ENCODE peak calls at places on chromosomes 12 and 14, in nine cellular contexts. One of them, this sample, is unnamed.

GRCh38 chr14:75123991-75124390 is 2.9 kb downstream of the NEK9 start:
- DNase-seq in PC-3: peak; percentile 82
- DNase-seq in fibroblast of lung: peak; percentile 92
- DNase-seq in WERI-Rb-1: no peak
- DNase-seq in dorsolateral prefrontal cortex: no peak
- DNase-seq in AG10803: peak; percentile 58
- DNase-seq in lung: peak; percentile 30
- DNase-seq in K562: peak; percentile 70
- DNase-seq in MM.1S: no peak
- DNase-seq in this sample: no peak

GRCh38 chr12:42296503-42297109 is 29.3 kb downstream of the ZCRB1 start:
- DNase-seq in PC-3: peak; percentile 49
- DNase-seq in fibroblast of lung: no peak
- DNase-seq in WERI-Rb-1: no peak
- DNase-seq in dorsolateral prefrontal cortex: no peak
- DNase-seq in AG10803: no peak
- DNase-seq in lung: no peak
- DNase-seq in K562: peak; percentile 62
- DNase-seq in MM.1S: peak; percentile 61
- DNase-seq in this sample: no peak

GRCh38 chr12:2609020-2609419 is 185.8 kb upstream of the FKBP4 start:
- DNase-seq in PC-3: no peak
- DNase-seq in fibroblast of lung: peak; percentile 20
- DNase-seq in WERI-Rb-1: no peak
- DNase-seq in dorsolateral prefrontal cortex: peak; percentile 65
- DNase-seq in AG10803: no peak
- DNase-seq in lung: no peak
- DNase-seq in K562: no peak
- DNase-seq in MM.1S: no peak
- DNase-seq in this sample: no peak

GRCh38 chr14:102323102-102323501 is 3.6 kb downstream of the ZNF839 start:
- DNase-seq in PC-3: peak; percentile 84
- DNase-seq in fibroblast of lung: peak; percentile 60
- DNase-seq in WERI-Rb-1: peak; percentile 59
- DNase-seq in dorsolateral prefrontal cortex: peak; percentile 79
- DNase-seq in AG10803: peak; percentile 88
- DNase-seq in lung: peak; percentile 63
- DNase-seq in K562: no peak
- DNase-seq in MM.1S: peak; percentile 32
- DNase-seq in this sample: peak; percentile 75

GRCh38 chr14:96648506-96649326 is 146.5 kb downstream of the PAPOLA start:
- DNase-seq in PC-3: no peak
- DNase-seq in fibroblast of lung: no peak
- DNase-seq in WERI-Rb-1: no peak
- DNase-seq in dorsolateral prefrontal cortex: no peak
- DNase-seq in AG10803: no peak
- DNase-seq in lung: peak; percentile 23
- DNase-seq in K562: no peak
- DNase-seq in MM.1S: no peak
- DNase-seq in this sample: no peak

GRCh38 chr12:89230376-89231101 is 121.8 kb downstream of the DUSP6 start:
- DNase-seq in PC-3: no peak
- DNase-seq in fibroblast of lung: no peak
- DNase-seq in WERI-Rb-1: no peak
- DNase-seq in dorsolateral prefrontal cortex: no peak
- DNase-seq in AG10803: peak; percentile 38
- DNase-seq in lung: no peak
- DNase-seq in K562: no peak
- DNase-seq in MM.1S: no peak
- DNase-seq in this sample: no peak

GRCh38 chr12:47739959-47740358 is 14.7 kb upstream of the ENDOU start:
- DNase-seq in PC-3: no peak
- DNase-seq in fibroblast of lung: no peak
- DNase-seq in WERI-Rb-1: no peak
- DNase-seq in dorsolateral prefrontal cortex: no peak
- DNase-seq in AG10803: no peak
- DNase-seq in lung: no peak
- DNase-seq in K562: peak; percentile 65
- DNase-seq in MM.1S: no peak
- DNase-seq in this sample: no peak

GRCh38 chr12:2477009-2477766 is 317.6 kb upstream of the FKBP4 start:
- DNase-seq in PC-3: no peak
- DNase-seq in fibroblast of lung: no peak
- DNase-seq in WERI-Rb-1: peak; percentile 53
- DNase-seq in dorsolateral prefrontal cortex: no peak
- DNase-seq in AG10803: no peak
- DNase-seq in lung: no peak
- DNase-seq in K562: no peak
- DNase-seq in MM.1S: no peak
- DNase-seq in this sample: no peak

GRCh38 chr14:74888164-74889158 is 6.7 kb downstream of the DLST start:
- DNase-seq in PC-3: no peak
- DNase-seq in fibroblast of lung: peak; percentile 48
- DNase-seq in WERI-Rb-1: peak; percentile 54
- DNase-seq in dorsolateral prefrontal cortex: no peak
- DNase-seq in AG10803: no peak
- DNase-seq in lung: no peak
- DNase-seq in K562: peak; percentile 81
- DNase-seq in MM.1S: no peak
- DNase-seq in this sample: no peak

GRCh38 chr12:52703878-52704277 is 554 bp upstream of the KRT77 start:
- DNase-seq in PC-3: no peak
- DNase-seq in fibroblast of lung: no peak
- DNase-seq in WERI-Rb-1: no peak
- DNase-seq in dorsolateral prefrontal cortex: no peak
- DNase-seq in AG10803: no peak
- DNase-seq in lung: no peak
- DNase-seq in K562: peak; percentile 54
- DNase-seq in MM.1S: no peak
- DNase-seq in this sample: no peak

GRCh38 chr12:15276088-15276698 is 46.1 kb upstream of the PTPRO start:
- DNase-seq in PC-3: peak; percentile 70
- DNase-seq in fibroblast of lung: peak; percentile 19
- DNase-seq in WERI-Rb-1: peak; percentile 28
- DNase-seq in dorsolateral prefrontal cortex: no peak
- DNase-seq in AG10803: peak; percentile 36
- DNase-seq in lung: no peak
- DNase-seq in K562: peak; percentile 40
- DNase-seq in MM.1S: no peak
- DNase-seq in this sample: no peak

GRCh38 chr12:88998421-88998820 is 353.9 kb downstream of the DUSP6 start:
- DNase-seq in PC-3: no peak
- DNase-seq in fibroblast of lung: no peak
- DNase-seq in WERI-Rb-1: no peak
- DNase-seq in dorsolateral prefrontal cortex: no peak
- DNase-seq in AG10803: peak; percentile 70
- DNase-seq in lung: no peak
- DNase-seq in K562: no peak
- DNase-seq in MM.1S: peak; percentile 60
- DNase-seq in this sample: no peak

GRCh38 chr12:103011974-103012763 is 54.7 kb downstream of the ASCL1 start:
- DNase-seq in PC-3: no peak
- DNase-seq in fibroblast of lung: no peak
- DNase-seq in WERI-Rb-1: no peak
- DNase-seq in dorsolateral prefrontal cortex: no peak
- DNase-seq in AG10803: no peak
- DNase-seq in lung: no peak
- DNase-seq in K562: no peak
- DNase-seq in MM.1S: no peak
- DNase-seq in this sample: no peak

GRCh38 chr12:123860369-123860768 is 98.3 kb downstream of the DNAH10 start:
- DNase-seq in PC-3: no peak
- DNase-seq in fibroblast of lung: no peak
- DNase-seq in WERI-Rb-1: no peak
- DNase-seq in dorsolateral prefrontal cortex: no peak
- DNase-seq in AG10803: no peak
- DNase-seq in lung: no peak
- DNase-seq in K562: no peak
- DNase-seq in MM.1S: no peak
- DNase-seq in this sample: no peak

GRCh38 chr12:43338848-43339526 is 213.0 kb downstream of the ADAMTS20 start:
- DNase-seq in PC-3: peak; percentile 70
- DNase-seq in fibroblast of lung: peak; percentile 77
- DNase-seq in WERI-Rb-1: peak; percentile 38
- DNase-seq in dorsolateral prefrontal cortex: no peak
- DNase-seq in AG10803: peak; percentile 54
- DNase-seq in lung: no peak
- DNase-seq in K562: peak; percentile 4
- DNase-seq in MM.1S: peak; percentile 76
- DNase-seq in this sample: no peak

GRCh38 chr14:98369344-98369743 is 902.7 kb downstream of the BCL11B start:
- DNase-seq in PC-3: no peak
- DNase-seq in fibroblast of lung: no peak
- DNase-seq in WERI-Rb-1: no peak
- DNase-seq in dorsolateral prefrontal cortex: no peak
- DNase-seq in AG10803: no peak
- DNase-seq in lung: no peak
- DNase-seq in K562: no peak
- DNase-seq in MM.1S: no peak
- DNase-seq in this sample: no peak

GRCh38 chr12:29589852-29590251 is 92.4 kb upstream of the OVCH1 start:
- DNase-seq in PC-3: no peak
- DNase-seq in fibroblast of lung: peak; percentile 43
- DNase-seq in WERI-Rb-1: no peak
- DNase-seq in dorsolateral prefrontal cortex: no peak
- DNase-seq in AG10803: no peak
- DNase-seq in lung: no peak
- DNase-seq in K562: no peak
- DNase-seq in MM.1S: no peak
- DNase-seq in this sample: no peak

GRCh38 chr14:89723930-89724915 is 230.3 kb downstream of the EFCAB11 start:
- DNase-seq in PC-3: no peak
- DNase-seq in fibroblast of lung: no peak
- DNase-seq in WERI-Rb-1: no peak
- DNase-seq in dorsolateral prefrontal cortex: no peak
- DNase-seq in AG10803: peak; percentile 9
- DNase-seq in lung: no peak
- DNase-seq in K562: no peak
- DNase-seq in MM.1S: no peak
- DNase-seq in this sample: no peak

GRCh38 chr12:69529021-69529420 is 56.2 kb upstream of the CCT2 start:
- DNase-seq in PC-3: no peak
- DNase-seq in fibroblast of lung: no peak
- DNase-seq in WERI-Rb-1: no peak
- DNase-seq in dorsolateral prefrontal cortex: no peak
- DNase-seq in AG10803: no peak
- DNase-seq in lung: no peak
- DNase-seq in K562: no peak
- DNase-seq in MM.1S: no peak
- DNase-seq in this sample: no peak

GRCh38 chr14:77804592-77804991 is 4.7 kb downstream of the ADCK1 start:
- DNase-seq in PC-3: peak; percentile 82
- DNase-seq in fibroblast of lung: no peak
- DNase-seq in WERI-Rb-1: peak; percentile 73
- DNase-seq in dorsolateral prefrontal cortex: no peak
- DNase-seq in AG10803: no peak
- DNase-seq in lung: no peak
- DNase-seq in K562: peak; percentile 51
- DNase-seq in MM.1S: peak; percentile 41
- DNase-seq in this sample: no peak

GRCh38 chr14:92922155-92922735 is 705 bp upstream of the CHGA start:
- DNase-seq in PC-3: no peak
- DNase-seq in fibroblast of lung: no peak
- DNase-seq in WERI-Rb-1: peak; percentile 36
- DNase-seq in dorsolateral prefrontal cortex: no peak
- DNase-seq in AG10803: no peak
- DNase-seq in lung: no peak
- DNase-seq in K562: no peak
- DNase-seq in MM.1S: no peak
- DNase-seq in this sample: no peak

GRCh38 chr12:56271031-56271430 is 4.3 kb downstream of the COQ10A start:
- DNase-seq in PC-3: peak; percentile 49
- DNase-seq in fibroblast of lung: peak; percentile 16
- DNase-seq in WERI-Rb-1: no peak
- DNase-seq in dorsolateral prefrontal cortex: no peak
- DNase-seq in AG10803: peak; percentile 31
- DNase-seq in lung: no peak
- DNase-seq in K562: peak; percentile 58
- DNase-seq in MM.1S: no peak
- DNase-seq in this sample: no peak
- TF ChIP-seq CTCF in PC-3: peak; percentile 67
- TF ChIP-seq CTCF in fibroblast of lung: peak; percentile 49
- TF ChIP-seq CTCF in WERI-Rb-1: peak; percentile 67
- TF ChIP-seq CTCF in dorsolateral prefrontal cortex: peak; percentile 15
- TF ChIP-seq CTCF in AG10803: peak; percentile 58
- TF ChIP-seq CTCF in lung: no peak
- TF ChIP-seq CTCF in K562: peak; percentile 68
- TF ChIP-seq CTCF in MM.1S: peak; percentile 42
- TF ChIP-seq CTCF in this sample: no peak

GRCh38 chr12:95336387-95337067 is 118.9 kb downstream of the VEZT start:
- DNase-seq in PC-3: peak; percentile 92
- DNase-seq in fibroblast of lung: peak; percentile 81
- DNase-seq in WERI-Rb-1: peak; percentile 81
- DNase-seq in dorsolateral prefrontal cortex: peak; percentile 52
- DNase-seq in AG10803: peak; percentile 87
- DNase-seq in lung: peak; percentile 79
- DNase-seq in K562: peak; percentile 57
- DNase-seq in MM.1S: no peak
- DNase-seq in this sample: peak; percentile 75
- H3K4me3 ChIP-seq in PC-3: peak overlapping the region; percentile 32
- H3K4me3 ChIP-seq in fibroblast of lung: peak overlapping the region; percentile 12
- H3K4me3 ChIP-seq in WERI-Rb-1: no peak overlapping the region
- H3K4me3 ChIP-seq in dorsolateral prefrontal cortex: peak overlapping the region; percentile 21
- H3K4me3 ChIP-seq in AG10803: peak overlapping the region; percentile 39
- H3K4me3 ChIP-seq in lung: no peak overlapping the region
- H3K4me3 ChIP-seq in K562: no peak overlapping the region
- H3K4me3 ChIP-seq in MM.1S: no peak overlapping the region
- H3K4me3 ChIP-seq in this sample: no peak overlapping the region

GRCh38 chr14:19729763-19730162 is 13.6 kb upstream of the OR4Q3 start:
- DNase-seq in PC-3: no peak
- DNase-seq in fibroblast of lung: no peak
- DNase-seq in WERI-Rb-1: no peak
- DNase-seq in dorsolateral prefrontal cortex: no peak
- DNase-seq in AG10803: no peak
- DNase-seq in lung: no peak
- DNase-seq in K562: no peak
- DNase-seq in MM.1S: no peak
- DNase-seq in this sample: no peak

DNA sequence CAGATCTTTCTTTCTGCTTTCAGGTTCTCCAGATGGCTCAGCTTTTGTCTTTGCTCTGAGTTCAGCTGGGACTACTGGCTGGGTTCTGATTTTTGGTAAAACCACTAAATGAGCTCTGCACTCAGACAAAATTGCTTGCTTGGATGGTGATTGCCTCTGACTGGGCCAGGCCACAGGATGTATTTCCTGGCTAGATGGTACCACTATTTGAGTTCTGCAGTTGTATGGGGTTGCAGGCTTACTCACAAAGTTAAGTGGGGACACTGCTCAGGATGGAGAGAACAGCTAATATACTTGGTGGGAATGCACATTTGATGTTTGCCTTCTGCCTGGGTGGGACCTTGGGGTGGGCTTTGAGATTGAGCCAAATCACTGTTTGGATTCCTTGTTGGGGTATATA is 14.0 kb upstream of the OR4Q3 start:
- DNase-seq in PC-3: no peak
- DNase-seq in fibroblast of lung: no peak
- DNase-seq in WERI-Rb-1: no peak
- DNase-seq in dorsolateral prefrontal cortex: no peak
- DNase-seq in AG10803: no peak
- DNase-seq in lung: no peak
- DNase-seq in K562: no peak
- DNase-seq in MM.1S: no peak
- DNase-seq in this sample: no peak
- TF ChIP-seq CTCF in PC-3: no peak
- TF ChIP-seq CTCF in fibroblast of lung: no peak
- TF ChIP-seq CTCF in WERI-Rb-1: no peak
- TF ChIP-seq CTCF in dorsolateral prefrontal cortex: no peak
- TF ChIP-seq CTCF in AG10803: no peak
- TF ChIP-seq CTCF in lung: no peak
- TF ChIP-seq CTCF in K562: no peak
- TF ChIP-seq CTCF in MM.1S: no peak
- TF ChIP-seq CTCF in this sample: no peak

GRCh38 chr14:25298238-25298637 is 248.3 kb upstream of the STXBP6 start:
- DNase-seq in PC-3: no peak
- DNase-seq in fibroblast of lung: no peak
- DNase-seq in WERI-Rb-1: no peak
- DNase-seq in dorsolateral prefrontal cortex: no peak
- DNase-seq in AG10803: no peak
- DNase-seq in lung: no peak
- DNase-seq in K562: no peak
- DNase-seq in MM.1S: no peak
- DNase-seq in this sample: no peak
- H3K4me3 ChIP-seq in PC-3: no peak overlapping the region
- H3K4me3 ChIP-seq in fibroblast of lung: no peak overlapping the region
- H3K4me3 ChIP-seq in WERI-Rb-1: no peak overlapping the region
- H3K4me3 ChIP-seq in dorsolateral prefrontal cortex: no peak overlapping the region
- H3K4me3 ChIP-seq in AG10803: no peak overlapping the region
- H3K4me3 ChIP-seq in lung: no peak overlapping the region
- H3K4me3 ChIP-seq in K562: no peak overlapping the region
- H3K4me3 ChIP-seq in MM.1S: no peak overlapping the region
- H3K4me3 ChIP-seq in this sample: no peak overlapping the region